ENCODE peak calls at places on chromosomes 16 and 17, in six cellular contexts. I is ovary, A is suprapubic skin, E is K562, R is A549, J is SK-N-SH. U is an unnamed sample.
A peak's percentile ranks its signal among the peaks of the same experiment; 100 is the strongest.

GRCh38 chr16:21613361-21613760 is 14.0 kb downstream of the METTL9 start:
- DNase-seq in I (no peak), A (no peak), E (no peak), R (no peak), J (no peak), U (no peak)

GRCh38 chr16:75919664-75920063 is 193.4 kb upstream of the CPHXL start:
- DNase-seq in I (no peak), A (no peak), E (no peak), R (no peak), J (no peak), U (no peak)

GRCh38 chr17:41486809-41487530 is 2.7 kb downstream of the KRT36 start:
- DNase-seq in I (no peak), A (no peak), E (peak; percentile 70), R (peak; percentile 48), J (peak; percentile 40), U (no peak)

GRCh38 chr16:73042807-73043206 is 5.1 kb downstream of the ZFHX3 start:
- DNase-seq in I (no peak), A (no peak), E (no peak), R (no peak), J (no peak), U (no peak)

GRCh38 chr17:39080416-39081179 is 70.8 kb downstream of the PLXDC1 start:
- DNase-seq in I (no peak), A (no peak), E (no peak), R (no peak), J (no peak), U (no peak)

GRCh38 chr16:10577305-10578202 is 2.8 kb downstream of the EMP2 start:
- DNase-seq in I (peak; percentile 50), A (no peak), E (no peak), R (no peak), J (peak; percentile 58), U (no peak)

GRCh38 chr16:63057342-63057741 is 1021.1 kb upstream of the CDH8 start:
- DNase-seq in I (no peak), A (no peak), E (no peak), R (no peak), J (no peak), U (no peak)

GRCh38 chr16:24541534-24541933 is 2.2 kb downstream of the RBBP6 start:
- DNase-seq in I (no peak), A (no peak), E (no peak), R (no peak), J (no peak), U (no peak)

GRCh38 chr17:4420692-4421131 is 13.0 kb upstream of the SPNS3 start:
- DNase-seq in I (peak; percentile 64), A (no peak), E (peak; percentile 70), R (peak; percentile 85), J (peak; percentile 81), U (no peak)

GRCh38 chr17:1347681-1348318 is 52.2 kb downstream of the YWHAE start:
- DNase-seq in I (no peak), A (no peak), E (no peak), R (no peak), J (no peak), U (no peak)

GRCh38 chr16:74451951-74452758 is 30.9 kb upstream of the CLEC18B start:
- DNase-seq in I (no peak), A (no peak), E (no peak), R (no peak), J (no peak), U (no peak)

GRCh38 chr17:34683390-34683789 is 104.0 kb downstream of the TMEM132E start:
- DNase-seq in I (no peak), A (no peak), E (no peak), R (no peak), J (no peak), U (no peak)

GRCh38 chr16:30760577-30761426 is 1.1 kb downstream of the CFAP119 start:
- DNase-seq in I (no peak), A (no peak), E (no peak), R (no peak), J (no peak), U (no peak)

GRCh38 chr17:80316927-80317705 is 56.5 kb downstream of the RNF213 start:
- DNase-seq in I (no peak), A (peak; percentile 21), E (no peak), R (no peak), J (no peak), U (no peak)

GRCh38 chr16:18846416-18846815 is 45.1 kb upstream of the ARL6IP1 start:
- DNase-seq in I (no peak), A (no peak), E (no peak), R (no peak), J (no peak), U (no peak)

GRCh38 chr16:27847030-27847550 is 216.4 kb downstream of the GSG1L start:
- DNase-seq in I (no peak), A (peak; percentile 5), E (no peak), R (no peak), J (no peak), U (no peak)

GRCh38 chr17:44602970-44603369 is 45.7 kb downstream of the FZD2 start:
- DNase-seq in I (no peak), A (no peak), E (no peak), R (no peak), J (no peak), U (no peak)

GRCh38 chr16:89918453-89919347 is at the start of gene MC1R:
- DNase-seq in I (no peak), A (peak; percentile 71), E (peak; percentile 80), R (peak; percentile 67), J (peak; percentile 72), U (no peak)

GRCh38 chr17:17495448-17496188 is 577 bp downstream of the RASD1 start:
- DNase-seq in I (peak; percentile 40), A (peak; percentile 80), E (no peak), R (no peak), J (no peak), U (no peak)

GRCh38 chr17:65359016-65359415 is 202.4 kb downstream of the AXIN2 start:
- DNase-seq in I (no peak), A (no peak), E (no peak), R (no peak), J (no peak), U (no peak)

GRCh38 chr16:3112058-3112880 is at the start of gene ZNF205:
- DNase-seq in I (peak; percentile 80), A (peak; percentile 86), E (peak; percentile 84), R (peak; percentile 85), J (peak; percentile 92), U (no peak)

GRCh38 chr17:73170921-73171320 is 6.1 kb downstream of the SSTR2 start:
- DNase-seq in I (no peak), A (no peak), E (no peak), R (no peak), J (no peak), U (no peak)

GRCh38 chr17:75487351-75488070 is 27.8 kb downstream of the CASKIN2 start:
- DNase-seq in I (no peak), A (no peak), E (peak; percentile 64), R (no peak), J (no peak), U (no peak)

GRCh38 chr16:27244363-27244755 is 24.2 kb downstream of the NSMCE1 start:
- DNase-seq in I (peak; percentile 14), A (no peak), E (no peak), R (no peak), J (no peak), U (no peak)

GRCh38 chr16:89845417-89845816 is 17.1 kb downstream of the SPIRE2 start:
- DNase-seq in I (no peak), A (no peak), E (no peak), R (no peak), J (no peak), U (no peak)

GRCh38 chr16:87487361-87487924 is 5.4 kb downstream of the ZCCHC14 start:
- DNase-seq in I (no peak), A (peak; percentile 78), E (peak; percentile 37), R (no peak), J (no peak), U (no peak)

GRCh38 chr16:47888142-47888541 is 267.7 kb downstream of the ABCC12 start:
- DNase-seq in I (no peak), A (no peak), E (no peak), R (peak; percentile 74), J (no peak), U (no peak)

GRCh38 chr17:40415390-40415789 is 2.3 kb downstream of the TOP2A start:
- DNase-seq in I (no peak), A (no peak), E (peak; percentile 32), R (peak; percentile 57), J (peak; percentile 49), U (no peak)

GRCh38 chr17:47190770-47191169 is 1.7 kb upstream of the CDC27 start:
- DNase-seq in I (no peak), A (no peak), E (no peak), R (no peak), J (no peak), U (no peak)

GRCh38 chr17:17504341-17505140 is 8.3 kb upstream of the RASD1 start:
- DNase-seq in I (no peak), A (no peak), E (no peak), R (no peak), J (no peak), U (no peak)

GRCh38 chr16:67312450-67313118 is 14.0 kb downstream of the KCTD19 start:
- DNase-seq in I (no peak), A (no peak), E (no peak), R (no peak), J (no peak), U (no peak)

GRCh38 chr16:67311607-67312449 is 14.7 kb downstream of the KCTD19 start:
- DNase-seq in I (no peak), A (no peak), E (no peak), R (peak; percentile 94), J (peak; percentile 21), U (no peak)
- TF ChIP-seq EP300 in I (no peak), A (no peak), E (no peak), R (peak; percentile 37), J (peak; percentile 62), U (no peak)

GRCh38 chr16:1560866-1561265 is 27.4 kb downstream of the TMEM204 start:
- DNase-seq in I (no peak), A (no peak), E (no peak), R (no peak), J (no peak), U (no peak)
- H3K27ac ChIP-seq in I (no peak overlapping the region), A (no peak overlapping the region), E (no peak overlapping the region), R (no peak overlapping the region), J (no peak overlapping the region), U (no peak overlapping the region)

GRCh38 chr17:20965492-20965891 is 77.3 kb downstream of the USP22 start:
- DNase-seq in I (no peak), A (no peak), E (no peak), R (no peak), J (no peak), U (no peak)
- TF ChIP-seq EP300 in I (no peak), A (no peak), E (no peak), R (no peak), J (no peak), U (no peak)

DNA sequence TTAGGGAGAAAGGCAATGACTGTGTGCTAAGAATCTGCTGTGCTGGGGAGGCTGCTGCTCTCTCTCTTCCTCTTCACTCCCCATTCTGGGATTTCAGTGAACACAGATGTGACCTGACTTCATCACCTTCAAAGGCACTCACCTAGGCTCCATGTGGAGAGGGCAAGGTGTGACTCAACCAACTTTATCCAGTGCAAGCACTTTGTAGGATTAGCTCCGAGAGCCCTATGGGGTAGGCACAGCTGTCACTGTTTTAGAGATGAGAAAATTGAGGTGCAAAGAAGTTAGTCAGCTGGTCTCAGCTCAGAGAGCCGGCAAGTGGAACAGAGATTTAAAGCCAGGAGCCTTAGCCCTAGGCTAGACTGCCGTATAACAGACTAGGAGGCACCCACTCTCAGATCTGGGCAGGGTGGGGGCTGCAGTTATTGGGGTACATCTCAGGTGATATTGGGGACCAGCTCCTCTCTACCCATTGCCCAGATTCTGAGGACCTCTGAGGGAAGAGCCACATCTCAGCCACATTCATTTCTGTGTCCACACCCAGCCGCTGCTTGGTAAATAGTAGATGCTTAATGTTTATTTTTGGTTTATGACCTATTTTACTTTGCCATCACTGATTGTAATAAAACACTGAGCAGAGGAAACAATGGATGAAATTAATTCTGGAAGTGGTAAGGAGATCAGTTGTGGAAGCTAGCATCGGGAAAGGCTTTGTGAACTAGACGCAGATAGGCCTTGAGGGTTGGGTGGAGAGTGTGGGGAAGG is 138.8 kb downstream of the CCDC182 start:
- DNase-seq in I (no peak), A (no peak), E (no peak), R (no peak), J (no peak), U (no peak)
- H3K27ac ChIP-seq in I (peak overlapping the region; percentile 72), A (no peak overlapping the region), E (no peak overlapping the region), R (no peak overlapping the region), J (peak overlapping the region; percentile 99), U (peak overlapping the region; percentile 80)